ENCODE peak calls at places on chromosomes 11 and 22, in four cellular contexts. One of them, this sample, is unnamed.
A peak's percentile ranks its signal among the peaks of the same experiment; 100 is the strongest.

GRCh38 chr11:65594991-65595920 is at the start of gene KCNK7:
- DNase-seq in activated naive CD4-positive, alpha-beta T cell treated with Interleukin-2 at 50 U/mL for 16 hours: no peak
- DNase-seq in MV-4-11: no peak
- DNase-seq in osteocyte: no peak
- DNase-seq in this sample: no peak

GRCh38 chr22:17753401-17753989 is 20.8 kb downstream of the BID start:
- DNase-seq in activated naive CD4-positive, alpha-beta T cell treated with Interleukin-2 at 50 U/mL for 16 hours: no peak
- DNase-seq in MV-4-11: peak; percentile 65
- DNase-seq in osteocyte: no peak
- DNase-seq in this sample: no peak

GRCh38 chr11:134574947-134575346 is 162.9 kb upstream of the B3GAT1 start:
- DNase-seq in activated naive CD4-positive, alpha-beta T cell treated with Interleukin-2 at 50 U/mL for 16 hours: no peak
- DNase-seq in MV-4-11: no peak
- DNase-seq in osteocyte: no peak
- DNase-seq in this sample: no peak

GRCh38 chr22:29199702-29200400 is 5.8 kb upstream of the EMID1 start:
- DNase-seq in activated naive CD4-positive, alpha-beta T cell treated with Interleukin-2 at 50 U/mL for 16 hours: no peak
- DNase-seq in MV-4-11: no peak
- DNase-seq in osteocyte: no peak
- DNase-seq in this sample: no peak

GRCh38 chr11:116725434-116726221 is 47.2 kb downstream of the BUD13 start:
- DNase-seq in activated naive CD4-positive, alpha-beta T cell treated with Interleukin-2 at 50 U/mL for 16 hours: no peak
- DNase-seq in MV-4-11: no peak
- DNase-seq in osteocyte: no peak
- DNase-seq in this sample: no peak

GRCh38 chr22:31846161-31847115 is 92.6 kb downstream of the DEPDC5 start:
- DNase-seq in activated naive CD4-positive, alpha-beta T cell treated with Interleukin-2 at 50 U/mL for 16 hours: no peak
- DNase-seq in MV-4-11: peak; percentile 83
- DNase-seq in osteocyte: no peak
- DNase-seq in this sample: no peak

GRCh38 chr22:36364255-36365019 is 23.3 kb downstream of the MYH9 start:
- DNase-seq in activated naive CD4-positive, alpha-beta T cell treated with Interleukin-2 at 50 U/mL for 16 hours: no peak
- DNase-seq in MV-4-11: no peak
- DNase-seq in osteocyte: no peak
- DNase-seq in this sample: no peak

GRCh38 chr22:45053094-45053493 is 43.3 kb upstream of the PHF21B start:
- DNase-seq in activated naive CD4-positive, alpha-beta T cell treated with Interleukin-2 at 50 U/mL for 16 hours: no peak
- DNase-seq in MV-4-11: no peak
- DNase-seq in osteocyte: no peak
- DNase-seq in this sample: no peak

GRCh38 chr11:106959800-106960199 is 58.5 kb downstream of the GUCY1A2 start:
- DNase-seq in activated naive CD4-positive, alpha-beta T cell treated with Interleukin-2 at 50 U/mL for 16 hours: no peak
- DNase-seq in MV-4-11: no peak
- DNase-seq in osteocyte: no peak
- DNase-seq in this sample: no peak

GRCh38 chr11:132423266-132423665 is 1052.9 kb downstream of the NTM start:
- DNase-seq in activated naive CD4-positive, alpha-beta T cell treated with Interleukin-2 at 50 U/mL for 16 hours: no peak
- DNase-seq in MV-4-11: no peak
- DNase-seq in osteocyte: no peak
- DNase-seq in this sample: no peak

GRCh38 chr22:42920101-42920820 is 63.2 kb upstream of the ARFGAP3 start:
- DNase-seq in activated naive CD4-positive, alpha-beta T cell treated with Interleukin-2 at 50 U/mL for 16 hours: no peak
- DNase-seq in MV-4-11: no peak
- DNase-seq in osteocyte: no peak
- DNase-seq in this sample: no peak

GRCh38 chr11:28606930-28607329 is 498.7 kb downstream of the METTL15 start:
- DNase-seq in activated naive CD4-positive, alpha-beta T cell treated with Interleukin-2 at 50 U/mL for 16 hours: no peak
- DNase-seq in MV-4-11: no peak
- DNase-seq in osteocyte: no peak
- DNase-seq in this sample: peak; percentile 62

GRCh38 chr22:48894804-48895250 is 932.8 kb downstream of the BRD1 start:
- DNase-seq in activated naive CD4-positive, alpha-beta T cell treated with Interleukin-2 at 50 U/mL for 16 hours: no peak
- DNase-seq in MV-4-11: no peak
- DNase-seq in osteocyte: peak; percentile 75
- DNase-seq in this sample: no peak

GRCh38 chr11:16912607-16913006 is 101.6 kb downstream of the PLEKHA7 start:
- DNase-seq in activated naive CD4-positive, alpha-beta T cell treated with Interleukin-2 at 50 U/mL for 16 hours: no peak
- DNase-seq in MV-4-11: no peak
- DNase-seq in osteocyte: no peak
- DNase-seq in this sample: no peak

GRCh38 chr22:50463188-50463900 is 11.5 kb downstream of the SBF1 start:
- DNase-seq in activated naive CD4-positive, alpha-beta T cell treated with Interleukin-2 at 50 U/mL for 16 hours: no peak
- DNase-seq in MV-4-11: no peak
- DNase-seq in osteocyte: no peak
- DNase-seq in this sample: no peak

GRCh38 chr22:40509401-40510134 is 127.0 kb downstream of the MRTFA start:
- DNase-seq in activated naive CD4-positive, alpha-beta T cell treated with Interleukin-2 at 50 U/mL for 16 hours: no peak
- DNase-seq in MV-4-11: peak; percentile 76
- DNase-seq in osteocyte: no peak
- DNase-seq in this sample: no peak

GRCh38 chr11:74050465-74050864 is 41.6 kb upstream of the UCP3 start:
- DNase-seq in activated naive CD4-positive, alpha-beta T cell treated with Interleukin-2 at 50 U/mL for 16 hours: no peak
- DNase-seq in MV-4-11: no peak
- DNase-seq in osteocyte: no peak
- DNase-seq in this sample: no peak

GRCh38 chr22:40094449-40094848 is 83.3 kb upstream of the TNRC6B start:
- DNase-seq in activated naive CD4-positive, alpha-beta T cell treated with Interleukin-2 at 50 U/mL for 16 hours: no peak
- DNase-seq in MV-4-11: no peak
- DNase-seq in osteocyte: no peak
- DNase-seq in this sample: no peak

GRCh38 chr11:101128571-101129202 is 926 bp downstream of the PGR start:
- DNase-seq in activated naive CD4-positive, alpha-beta T cell treated with Interleukin-2 at 50 U/mL for 16 hours: no peak
- DNase-seq in MV-4-11: no peak
- DNase-seq in osteocyte: no peak
- DNase-seq in this sample: no peak

GRCh38 chr11:35139883-35140282 is 912 bp downstream of the CD44 start:
- DNase-seq in activated naive CD4-positive, alpha-beta T cell treated with Interleukin-2 at 50 U/mL for 16 hours: no peak
- DNase-seq in MV-4-11: no peak
- DNase-seq in osteocyte: no peak
- DNase-seq in this sample: no peak

This sample was measured in A673.